ENCODE peak calls at places on chromosomes 7 and 10, in four cellular contexts. One of them, this sample, is unnamed.

GRCh38 chr7:84021292-84021898 is 173.2 kb downstream of the SEMA3A start:
- DNase-seq in fibroblast of mammary gland: peak
- DNase-seq in IMR-90: peak
- DNase-seq in PC-3: peak
- DNase-seq in this sample: no peak

GRCh38 chr7:46357290-46357689 is 436.2 kb upstream of the IGFBP3 start:
- DNase-seq in fibroblast of mammary gland: no peak
- DNase-seq in IMR-90: no peak
- DNase-seq in PC-3: no peak
- DNase-seq in this sample: no peak

GRCh38 chr7:155533120-155533826 is 13.1 kb downstream of the CNPY1 start:
- DNase-seq in fibroblast of mammary gland: peak
- DNase-seq in IMR-90: no peak
- DNase-seq in PC-3: no peak
- DNase-seq in this sample: no peak

GRCh38 chr7:130942211-130942964 is 208.4 kb upstream of the KLF14 start:
- DNase-seq in fibroblast of mammary gland: peak
- DNase-seq in IMR-90: peak
- DNase-seq in PC-3: peak
- DNase-seq in this sample: no peak

GRCh38 chr7:94274828-94275227 is 119.9 kb upstream of the COL1A2 start:
- DNase-seq in fibroblast of mammary gland: no peak
- DNase-seq in IMR-90: no peak
- DNase-seq in PC-3: no peak
- DNase-seq in this sample: no peak

GRCh38 chr10:4331150-4331549 is 494.9 kb upstream of the AKR1E2 start:
- DNase-seq in fibroblast of mammary gland: peak
- DNase-seq in IMR-90: no peak
- DNase-seq in PC-3: peak
- DNase-seq in this sample: no peak

GRCh38 chr10:79060641-79061255 is 8.0 kb upstream of the ZMIZ1 start:
- DNase-seq in fibroblast of mammary gland: no peak
- DNase-seq in IMR-90: no peak
- DNase-seq in PC-3: no peak
- DNase-seq in this sample: no peak

GRCh38 chr7:78139335-78139734 is 340.8 kb downstream of the PHTF2 start:
- DNase-seq in fibroblast of mammary gland: peak
- DNase-seq in IMR-90: peak
- DNase-seq in PC-3: no peak
- DNase-seq in this sample: no peak

GRCh38 chr10:133358162-133358919 is 522 bp upstream of the FUOM start:
- DNase-seq in fibroblast of mammary gland: no peak
- DNase-seq in IMR-90: no peak
- DNase-seq in PC-3: no peak
- DNase-seq in this sample: no peak

GRCh38 chr7:158432369-158433270 is 155.0 kb downstream of the PTPRN2 start:
- DNase-seq in fibroblast of mammary gland: peak
- DNase-seq in IMR-90: no peak
- DNase-seq in PC-3: peak
- DNase-seq in this sample: peak

GRCh38 chr7:50962962-50963374 is 180.3 kb upstream of the GRB10 start:
- DNase-seq in fibroblast of mammary gland: peak
- DNase-seq in IMR-90: no peak
- DNase-seq in PC-3: peak
- DNase-seq in this sample: peak

GRCh38 chr7:73397521-73397934 is 36.0 kb upstream of the FZD9 start:
- DNase-seq in fibroblast of mammary gland: no peak
- DNase-seq in IMR-90: no peak
- DNase-seq in PC-3: no peak
- DNase-seq in this sample: no peak

GRCh38 chr10:23868121-23868520 is 340.8 kb upstream of the KIAA1217 start:
- DNase-seq in fibroblast of mammary gland: no peak
- DNase-seq in IMR-90: no peak
- DNase-seq in PC-3: no peak
- DNase-seq in this sample: no peak

DNA sequence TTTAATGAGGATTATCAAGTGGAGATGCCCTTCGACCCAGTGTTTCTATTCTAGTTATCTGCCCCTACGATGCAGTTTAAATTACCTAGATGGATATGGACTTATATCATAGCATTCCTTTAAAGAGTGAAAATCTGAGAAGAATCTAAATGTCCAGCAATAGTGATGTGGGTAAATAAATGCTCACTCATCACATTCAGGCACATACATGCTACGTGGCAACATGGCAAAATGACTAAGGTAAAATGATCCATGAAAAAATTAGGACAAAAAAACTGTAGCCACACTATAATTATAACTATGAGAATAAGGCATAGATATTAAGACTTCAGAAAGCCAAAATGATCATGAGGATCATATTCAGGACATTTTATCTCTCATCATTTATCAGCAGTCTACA is 82.4 kb upstream of the PDE1C start:
- DNase-seq in fibroblast of mammary gland: no peak
- DNase-seq in IMR-90: no peak
- DNase-seq in PC-3: no peak
- DNase-seq in this sample: no peak
- TF ChIP-seq CTCF in fibroblast of mammary gland: no peak
- TF ChIP-seq CTCF in IMR-90: no peak
- TF ChIP-seq CTCF in PC-3: no peak
- TF ChIP-seq CTCF in this sample: no peak

DNA sequence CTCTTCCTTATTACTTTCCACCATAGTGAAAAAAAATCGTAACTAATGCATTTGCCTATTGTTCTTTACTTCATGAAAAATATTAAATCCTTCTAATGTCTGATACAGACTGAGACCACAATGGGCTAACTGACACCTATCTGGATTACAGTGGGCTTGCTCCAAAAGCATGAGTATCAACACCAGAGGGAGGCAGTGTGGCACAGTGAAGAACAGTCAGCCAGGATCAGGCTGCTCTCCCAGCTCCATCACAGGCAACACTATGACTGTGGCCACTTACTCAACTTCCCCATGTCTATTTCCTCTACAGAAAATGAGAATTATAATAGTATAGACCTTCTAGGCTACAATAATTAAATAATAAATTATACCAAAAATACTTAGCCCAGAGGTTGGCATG is 97.2 kb downstream of the SLC25A13 start:
- DNase-seq in fibroblast of mammary gland: peak
- DNase-seq in IMR-90: no peak
- DNase-seq in PC-3: peak
- DNase-seq in this sample: no peak
- TF ChIP-seq CTCF in fibroblast of mammary gland: peak
- TF ChIP-seq CTCF in IMR-90: no peak
- TF ChIP-seq CTCF in PC-3: peak
- TF ChIP-seq CTCF in this sample: no peak

DNA sequence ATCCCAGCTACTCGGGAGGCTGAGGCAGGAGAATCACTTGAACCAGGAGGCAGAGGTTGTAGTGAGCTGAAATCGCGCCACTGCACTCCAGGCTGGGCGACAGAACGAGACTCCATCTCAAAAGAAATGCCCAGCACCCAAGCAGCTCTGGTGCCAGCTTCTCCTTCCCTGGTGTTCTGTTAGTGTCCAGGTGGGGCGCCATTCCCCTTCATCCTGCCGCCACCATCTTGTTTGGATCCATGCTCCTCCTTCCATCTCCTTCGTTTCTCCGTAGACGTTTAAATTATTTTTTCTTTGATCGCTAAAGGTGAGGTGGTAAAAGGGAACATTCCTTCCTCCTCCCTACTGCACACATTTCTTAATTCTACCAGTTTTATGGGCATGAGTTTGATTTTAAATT is 30.3 kb downstream of the PROSER2 start:
- DNase-seq in fibroblast of mammary gland: no peak
- DNase-seq in IMR-90: no peak
- DNase-seq in PC-3: no peak
- DNase-seq in this sample: no peak
- TF ChIP-seq CTCF in fibroblast of mammary gland: no peak
- TF ChIP-seq CTCF in IMR-90: no peak
- TF ChIP-seq CTCF in PC-3: peak
- TF ChIP-seq CTCF in this sample: no peak

GRCh38 chr10:44965651-44966097 is 6.1 kb downstream of the RASSF4 start:
- DNase-seq in fibroblast of mammary gland: no peak
- DNase-seq in IMR-90: no peak
- DNase-seq in PC-3: no peak
- DNase-seq in this sample: no peak

GRCh38 chr10:44967596-44967995 is 8.0 kb downstream of the RASSF4 start:
- DNase-seq in fibroblast of mammary gland: no peak
- DNase-seq in IMR-90: no peak
- DNase-seq in PC-3: no peak
- DNase-seq in this sample: no peak

GRCh38 chr10:44968101-44968886 is 8.7 kb downstream of the RASSF4 start:
- DNase-seq in fibroblast of mammary gland: peak
- DNase-seq in IMR-90: no peak
- DNase-seq in PC-3: no peak
- DNase-seq in this sample: no peak

GRCh38 chr10:44966129-44966815 is 6.7 kb downstream of the RASSF4 start:
- DNase-seq in fibroblast of mammary gland: no peak
- DNase-seq in IMR-90: no peak
- DNase-seq in PC-3: no peak
- DNase-seq in this sample: no peak

DNA sequence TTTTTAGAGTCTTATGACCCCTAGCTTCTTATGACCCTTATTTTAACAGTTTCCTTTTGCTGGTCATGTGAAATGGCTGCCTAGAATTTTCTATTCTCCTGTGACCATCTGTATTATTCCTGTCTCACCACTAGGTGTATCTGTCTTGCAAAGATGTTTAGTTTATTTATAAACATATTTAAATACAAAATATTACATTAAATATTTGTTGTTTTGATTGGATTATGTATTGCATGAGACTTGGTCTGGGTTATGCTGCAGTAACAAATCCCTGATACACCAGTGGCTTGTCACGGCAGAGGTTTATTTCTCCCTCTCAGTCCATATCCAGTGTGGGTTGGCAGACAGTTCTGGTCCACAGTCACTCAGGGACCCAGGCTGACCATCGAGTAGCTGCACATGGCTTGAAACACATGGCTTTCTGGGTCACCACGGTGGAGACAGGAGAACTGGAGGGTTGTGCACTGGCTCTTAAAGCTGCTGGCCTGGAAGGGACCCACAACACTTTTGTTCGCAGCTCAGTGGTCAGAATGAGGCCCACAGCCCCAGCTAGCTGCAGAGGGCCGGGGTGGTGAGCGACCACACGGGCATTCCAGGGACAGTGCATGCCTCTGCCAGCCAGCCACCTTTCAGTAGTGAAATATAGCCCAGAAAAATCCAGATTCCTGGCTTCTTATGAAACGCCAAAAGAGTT is 7.4 kb downstream of the RASSF4 start:
- DNase-seq in fibroblast of mammary gland: no peak
- DNase-seq in IMR-90: no peak
- DNase-seq in PC-3: no peak
- DNase-seq in this sample: no peak
- TF ChIP-seq CTCF in fibroblast of mammary gland: peak
- TF ChIP-seq CTCF in IMR-90: peak
- TF ChIP-seq CTCF in PC-3: peak
- TF ChIP-seq CTCF in this sample: no peak

DNA sequence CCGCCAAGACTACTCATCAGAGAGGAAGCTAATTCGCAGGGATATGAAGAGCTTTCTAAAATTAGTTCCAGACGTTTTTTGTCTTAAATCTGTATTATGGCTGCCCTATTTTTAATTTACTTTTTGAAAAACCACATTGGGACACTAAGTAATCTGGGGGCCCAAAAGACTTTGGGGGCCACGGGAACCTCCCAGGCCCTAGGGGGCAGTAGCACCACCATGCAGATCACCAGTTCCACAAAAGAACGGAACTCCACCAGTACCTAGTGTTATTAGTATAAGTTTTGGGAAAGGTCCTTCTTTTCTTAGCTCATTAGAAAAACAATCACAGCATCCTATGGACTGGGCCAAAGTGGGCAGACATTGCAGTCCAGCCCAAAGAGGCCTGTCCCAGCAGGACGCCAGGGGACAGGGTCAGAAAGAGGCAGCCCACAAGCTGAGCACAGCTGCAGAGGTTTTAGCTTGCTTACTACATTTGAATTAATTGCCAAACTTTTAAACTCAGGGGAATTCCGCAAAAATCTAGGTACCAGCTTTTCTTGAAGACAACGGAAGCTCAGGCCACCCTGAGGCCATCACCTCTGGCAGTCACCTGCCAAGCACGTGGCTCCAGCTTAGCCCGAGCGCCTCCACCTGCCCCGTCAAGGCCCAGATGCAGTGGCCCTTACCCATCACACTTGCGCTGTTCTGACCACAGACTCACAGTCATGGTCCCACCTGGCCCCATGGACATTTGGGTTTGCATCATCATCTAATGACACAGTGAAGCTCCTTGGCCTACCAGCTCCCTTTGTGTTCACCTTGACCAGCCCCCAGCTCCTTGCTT is 74.8 kb downstream of the PARP12 start:
- DNase-seq in fibroblast of mammary gland: no peak
- DNase-seq in IMR-90: no peak
- DNase-seq in PC-3: no peak
- DNase-seq in this sample: no peak
- TF ChIP-seq CTCF in fibroblast of mammary gland: no peak
- TF ChIP-seq CTCF in IMR-90: no peak
- TF ChIP-seq CTCF in PC-3: peak
- TF ChIP-seq CTCF in this sample: no peak